ENCODE peak calls at places on chromosome 14, in six cellular contexts. W is HCT116, S is body of pancreas, D is A549, O is thyroid gland, N is vagina. B is an unnamed sample.

GRCh38 chr14:95156765-95157194 is 549 bp downstream of the DICER1 start:
- DNase-seq in O (peak), N (no peak), D (peak), W (no peak), S (peak), B (peak)

GRCh38 chr14:101781240-101782061 is 19.9 kb downstream of the PPP2R5C start:
- DNase-seq in S (peak), N (no peak), O (peak), W (no peak), D (no peak), B (no peak)

GRCh38 chr14:76957224-76957881 is 71.2 kb downstream of the IRF2BPL start:
- DNase-seq in D (no peak), S (no peak), N (no peak), O (peak), W (no peak), B (no peak)

GRCh38 chr14:63295991-63296630 is 22.6 kb downstream of the GPHB5 start:
- DNase-seq in O (no peak), D (no peak), W (no peak), S (no peak), N (no peak), B (no peak)

GRCh38 chr14:20855652-20856291 is 35.4 kb upstream of the RNASE3 start:
- DNase-seq in W (peak), D (peak), O (peak), N (no peak), S (peak), B (peak)

GRCh38 chr14:98826618-98827017 is 445.4 kb downstream of the BCL11B start:
- DNase-seq in W (no peak), O (peak), S (peak), N (no peak), D (no peak), B (no peak)

GRCh38 chr14:93941293-93941910 is 14.3 kb downstream of the FAM181A start:
- DNase-seq in N (no peak), O (no peak), S (peak), D (no peak), W (no peak), B (peak)

GRCh38 chr14:51744372-51745150 is 92.9 kb downstream of the FRMD6 start:
- DNase-seq in D (no peak), W (no peak), S (no peak), O (no peak), N (no peak), B (no peak)

GRCh38 chr14:101370593-101371569 is 190.4 kb upstream of the DIO3 start:
- DNase-seq in N (peak), W (no peak), D (no peak), S (no peak), O (no peak), B (no peak)

GRCh38 chr14:97380539-97380941 is 583.4 kb downstream of the VRK1 start:
- DNase-seq in W (peak), N (no peak), D (no peak), S (no peak), O (no peak), B (peak)

GRCh38 chr14:93977790-93978581 is 1.6 kb upstream of the ASB2 start:
- DNase-seq in S (no peak), W (no peak), D (no peak), O (no peak), N (no peak), B (no peak)

GRCh38 chr14:38357557-38357956 is 101.7 kb upstream of the CLEC14A start:
- DNase-seq in S (no peak), W (no peak), D (no peak), N (no peak), O (no peak), B (peak)

GRCh38 chr14:78576437-78577166 is 406.4 kb downstream of the NRXN3 start:
- DNase-seq in S (no peak), W (no peak), D (no peak), N (no peak), O (no peak), B (no peak)

GRCh38 chr14:102516531-102517411 is 7.2 kb upstream of the ANKRD9 start:
- DNase-seq in W (no peak), D (peak), O (peak), N (no peak), S (peak), B (peak)

GRCh38 chr14:21308132-21308478 is 28.2 kb downstream of the RPGRIP1 start:
- DNase-seq in W (no peak), S (no peak), O (no peak), N (no peak), D (no peak), B (no peak)

GRCh38 chr14:66503532-66503931 is 4.4 kb upstream of the GPHN start:
- DNase-seq in O (no peak), D (no peak), N (no peak), S (no peak), W (no peak), B (no peak)

GRCh38 chr14:39265741-39266588 is 32.2 kb downstream of the MIA2 start:
- DNase-seq in D (no peak), S (no peak), N (no peak), W (peak), O (no peak), B (no peak)

GRCh38 chr14:101361044-101361443 is 200.3 kb upstream of the DIO3 start:
- DNase-seq in N (peak), O (no peak), D (no peak), W (no peak), S (peak), B (no peak)

GRCh38 chr14:94681300-94682060 is 69.3 kb downstream of the SERPINA3 start:
- DNase-seq in S (peak), N (no peak), W (peak), D (peak), O (no peak), B (peak)

GRCh38 chr14:83568141-83568540 is 1961.8 kb upstream of the FLRT2 start:
- DNase-seq in W (no peak), N (no peak), O (no peak), D (no peak), S (no peak), B (no peak)

GRCh38 chr14:30791522-30792351 is 82.6 kb upstream of the COCH start:
- DNase-seq in W (no peak), N (no peak), S (no peak), O (no peak), D (no peak), B (no peak)

GRCh38 chr14:64266206-64266605 is 28.0 kb downstream of the ESR2 start:
- DNase-seq in O (no peak), D (no peak), N (no peak), S (no peak), W (no peak), B (peak)

GRCh38 chr14:101108579-101109346 is 205.2 kb upstream of the RTL1 start:
- DNase-seq in S (no peak), N (peak), W (no peak), O (no peak), D (no peak), B (no peak)

GRCh38 chr14:28308727-28309126 is 457.9 kb upstream of the FOXG1 start:
- DNase-seq in O (no peak), W (no peak), S (no peak), N (no peak), D (no peak), B (no peak)

GRCh38 chr14:92414685-92415084 is 91.7 kb downstream of the SLC24A4 start:
- DNase-seq in D (no peak), W (no peak), N (no peak), O (no peak), S (no peak), B (no peak)

GRCh38 chr14:27145170-27145569 is 547.3 kb upstream of the NOVA1 start:
- DNase-seq in O (no peak), N (no peak), W (no peak), S (no peak), D (no peak), B (no peak)

GRCh38 chr14:80933282-80933681 is 8.3 kb downstream of the CEP128 start:
- DNase-seq in W (no peak), N (no peak), O (no peak), S (no peak), D (no peak), B (no peak)

GRCh38 chr14:85250369-85250768 is 279.6 kb upstream of the FLRT2 start:
- DNase-seq in O (no peak), S (no peak), D (no peak), N (no peak), W (no peak), B (no peak)

GRCh38 chr14:32370720-32371119 is 41.6 kb downstream of the AKAP6 start:
- DNase-seq in N (no peak), S (no peak), D (peak), O (no peak), W (peak), B (peak)

GRCh38 chr14:32366256-32366655 is 37.2 kb downstream of the AKAP6 start:
- DNase-seq in D (no peak), N (no peak), W (no peak), O (peak), S (no peak), B (no peak)

GRCh38 chr14:32366995-32367394 is 37.9 kb downstream of the AKAP6 start:
- DNase-seq in S (no peak), W (no peak), D (no peak), N (no peak), O (no peak), B (no peak)

GRCh38 chr14:32367501-32367900 is 38.4 kb downstream of the AKAP6 start:
- DNase-seq in S (no peak), O (no peak), W (no peak), N (no peak), D (no peak), B (no peak)

GRCh38 chr14:32368107-32368506 is 39.0 kb downstream of the AKAP6 start:
- DNase-seq in S (no peak), O (no peak), N (no peak), W (no peak), D (no peak), B (no peak)
- TF ChIP-seq POLR2A in S (no peak), O (no peak), N (no peak), W (no peak), D (no peak), B (no peak)

GRCh38 chr14:91173221-91173670 is 59.4 kb downstream of the DGLUCY start:
- DNase-seq in D (peak), O (peak), W (peak), N (no peak), S (peak), B (peak)

GRCh38 chr14:91175802-91176201 is 61.9 kb downstream of the DGLUCY start:
- DNase-seq in O (no peak), S (no peak), W (no peak), N (no peak), D (no peak), B (no peak)

GRCh38 chr14:91173867-91174266 is 60.0 kb downstream of the DGLUCY start:
- DNase-seq in D (no peak), S (no peak), O (no peak), N (no peak), W (no peak), B (no peak)

GRCh38 chr14:91177073-91177796 is 63.4 kb downstream of the DGLUCY start:
- DNase-seq in D (peak), W (peak), O (peak), S (peak), N (no peak), B (peak)

GRCh38 chr14:91175296-91175695 is 61.4 kb downstream of the DGLUCY start:
- DNase-seq in S (no peak), O (no peak), W (no peak), N (no peak), D (no peak), B (no peak)
- TF ChIP-seq POLR2A in S (no peak), O (no peak), W (no peak), N (no peak), D (no peak), B (no peak)

DNA sequence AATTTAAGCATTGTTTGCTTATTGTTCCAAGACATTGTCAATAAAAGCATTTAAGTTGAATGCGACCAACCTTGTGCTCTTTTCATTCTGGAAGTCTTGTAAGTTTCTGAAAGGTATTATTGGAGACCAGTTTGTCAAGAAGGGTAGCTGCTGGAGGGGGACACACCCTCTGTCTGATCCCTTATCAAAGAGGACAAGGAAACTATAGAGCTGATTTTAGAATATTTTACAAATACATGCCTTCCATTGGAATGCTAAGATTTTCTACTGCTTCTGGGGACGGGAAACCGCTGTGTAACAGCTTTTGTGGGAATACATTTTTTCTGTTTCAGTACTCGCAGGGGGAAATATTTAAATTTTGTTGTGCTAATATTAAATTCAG is 3.5 kb downstream of the FOS start:
- DNase-seq in W (no peak), S (peak), D (no peak), O (no peak), N (no peak), B (no peak)
- TF ChIP-seq POLR2A in W (no peak), S (no peak), D (no peak), O (no peak), N (no peak), B (no peak)

GRCh38 chr14:68791078-68791983 is 1.5 kb downstream of the ZFP36L1 start:
- DNase-seq in O (no peak), D (no peak), N (no peak), S (peak), W (no peak), B (no peak)
- TF ChIP-seq POLR2A in O (no peak), D (no peak), N (no peak), S (peak), W (no peak), B (no peak)

DNA sequence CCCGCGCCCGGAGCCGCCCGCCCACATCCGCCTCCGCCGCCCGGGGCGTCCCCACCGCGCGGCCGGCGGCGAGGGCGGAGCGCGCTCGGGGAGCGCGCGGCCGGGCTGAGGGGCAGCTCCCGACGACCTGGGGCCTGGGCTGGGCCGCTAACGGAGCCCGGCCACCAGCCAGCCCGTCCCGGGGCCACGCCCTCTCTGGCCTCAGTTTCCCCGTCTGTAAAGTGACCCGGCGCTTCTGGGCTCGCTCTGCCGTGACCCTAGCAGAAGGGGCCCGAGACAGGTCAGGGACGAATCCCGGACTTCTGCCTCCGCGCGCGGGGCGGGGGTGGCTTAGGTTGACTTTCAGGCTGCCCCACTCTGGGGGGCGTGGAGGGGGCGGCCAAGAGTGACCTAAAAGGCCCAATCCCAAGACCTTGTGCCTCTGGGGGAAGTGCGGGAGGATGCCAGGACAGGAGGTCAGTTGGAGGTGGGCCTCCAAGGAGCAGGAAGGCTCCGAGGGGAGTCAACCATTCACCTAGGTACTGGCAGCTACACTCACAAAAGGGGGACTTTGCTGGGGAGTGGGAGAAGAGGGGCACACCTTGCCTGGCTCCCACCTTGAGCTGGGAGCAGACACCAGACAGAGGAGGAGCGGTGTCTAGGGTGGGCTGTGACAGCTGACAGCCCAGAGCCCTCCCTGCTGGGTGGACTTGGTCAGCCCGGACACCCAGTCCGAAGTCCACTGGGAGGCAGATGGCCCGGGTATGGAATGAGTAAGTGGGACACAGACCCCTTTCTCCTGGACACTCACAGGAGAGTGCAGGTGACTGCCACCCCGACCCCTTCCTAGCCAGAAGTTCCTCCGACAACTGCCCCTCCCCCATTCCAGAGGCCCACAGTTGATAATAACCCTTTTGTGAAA is 483 bp upstream of the AKT1 start:
- DNase-seq in S (peak), D (peak), O (peak), N (no peak), W (no peak), B (peak)
- TF ChIP-seq POLR2A in S (peak), D (peak), O (peak), N (peak), W (peak), B (peak)

GRCh38 chr14:34874386-34875030 is 652 bp downstream of the BAZ1A start:
- DNase-seq in D (peak), O (peak), W (no peak), N (no peak), S (peak), B (peak)

GRCh38 chr14:34872822-34873590 is 2.2 kb downstream of the BAZ1A start:
- DNase-seq in O (peak), N (no peak), D (peak), W (no peak), S (peak), B (no peak)

GRCh38 chr14:34875031-34875922 is at the start of gene BAZ1A:
- DNase-seq in W (peak), D (peak), N (peak), O (peak), S (peak), B (peak)

GRCh38 chr14:34873591-34874385 is 1.4 kb downstream of the BAZ1A start:
- DNase-seq in W (peak), N (peak), O (peak), D (peak), S (peak), B (peak)
- TF ChIP-seq POLR2A in W (peak), N (peak), O (peak), D (peak), S (peak), B (no peak)

GRCh38 chr14:99878563-99878962 is 85.3 kb downstream of the EML1 start:
- DNase-seq in D (no peak), W (no peak), N (no peak), S (peak), O (no peak), B (no peak)
- TF ChIP-seq POLR2A in D (no peak), W (no peak), N (no peak), S (no peak), O (no peak), B (no peak)